ENCODE peak calls at places on chromosomes 13 and 19, in five cellular contexts. One of them, this sample, is unnamed.

GRCh38 chr13:80504453-80504852 is 163.5 kb upstream of the SPRY2 start:
- DNase-seq in non-pigmented ciliary epithelial cell: no peak
- DNase-seq in A549: no peak
- DNase-seq in EL: no peak
- DNase-seq in fibroblast of lung: no peak
- DNase-seq in this sample: no peak

GRCh38 chr13:93502987-93503386 is 276.4 kb downstream of the GPC6 start:
- DNase-seq in non-pigmented ciliary epithelial cell: no peak
- DNase-seq in A549: no peak
- DNase-seq in EL: no peak
- DNase-seq in fibroblast of lung: no peak
- DNase-seq in this sample: no peak

GRCh38 chr19:50427997-50428425 is 4.7 kb upstream of the MYBPC2 start:
- DNase-seq in non-pigmented ciliary epithelial cell: peak
- DNase-seq in A549: no peak
- DNase-seq in EL: peak
- DNase-seq in fibroblast of lung: peak
- DNase-seq in this sample: peak

GRCh38 chr19:50173144-50173543 is 10.1 kb upstream of the IZUMO2 start:
- DNase-seq in non-pigmented ciliary epithelial cell: no peak
- DNase-seq in A549: no peak
- DNase-seq in EL: peak
- DNase-seq in fibroblast of lung: no peak
- DNase-seq in this sample: no peak

GRCh38 chr13:26502826-26503225 is 54.7 kb upstream of the WASF3 start:
- DNase-seq in non-pigmented ciliary epithelial cell: no peak
- DNase-seq in A549: no peak
- DNase-seq in EL: peak
- DNase-seq in fibroblast of lung: peak
- DNase-seq in this sample: no peak

GRCh38 chr19:46481187-46481586 is 9.8 kb upstream of the PNMA8A start:
- DNase-seq in non-pigmented ciliary epithelial cell: no peak
- DNase-seq in A549: no peak
- DNase-seq in EL: no peak
- DNase-seq in fibroblast of lung: peak
- DNase-seq in this sample: no peak

GRCh38 chr19:28633223-28634030 is 579.5 kb downstream of the UQCRFS1 start:
- DNase-seq in non-pigmented ciliary epithelial cell: no peak
- DNase-seq in A549: no peak
- DNase-seq in EL: peak
- DNase-seq in fibroblast of lung: peak
- DNase-seq in this sample: peak

GRCh38 chr13:45206340-45206739 is 5.5 kb upstream of the KCTD4 start:
- DNase-seq in non-pigmented ciliary epithelial cell: peak
- DNase-seq in A549: peak
- DNase-seq in EL: peak
- DNase-seq in fibroblast of lung: peak
- DNase-seq in this sample: no peak

GRCh38 chr19:811511-812048 is 10.2 kb downstream of the PLPPR3 start:
- DNase-seq in non-pigmented ciliary epithelial cell: no peak
- DNase-seq in A549: no peak
- DNase-seq in EL: no peak
- DNase-seq in fibroblast of lung: no peak
- DNase-seq in this sample: no peak

GRCh38 chr19:8578642-8579265 is 1.5 kb upstream of the MYO1F start:
- DNase-seq in non-pigmented ciliary epithelial cell: no peak
- DNase-seq in A549: peak
- DNase-seq in EL: peak
- DNase-seq in fibroblast of lung: peak
- DNase-seq in this sample: peak

GRCh38 chr19:6459356-6460098 is at the start of gene SLC25A23:
- DNase-seq in non-pigmented ciliary epithelial cell: no peak
- DNase-seq in A549: peak
- DNase-seq in EL: peak
- DNase-seq in fibroblast of lung: peak
- DNase-seq in this sample: peak

GRCh38 chr13:35388456-35388855 is 88.0 kb downstream of the MAB21L1 start:
- DNase-seq in non-pigmented ciliary epithelial cell: no peak
- DNase-seq in A549: no peak
- DNase-seq in EL: no peak
- DNase-seq in fibroblast of lung: peak
- DNase-seq in this sample: no peak

GRCh38 chr19:55210120-55210493 is 806 bp upstream of the PTPRH start:
- DNase-seq in non-pigmented ciliary epithelial cell: peak
- DNase-seq in A549: peak
- DNase-seq in EL: peak
- DNase-seq in fibroblast of lung: peak
- DNase-seq in this sample: no peak

GRCh38 chr19:9456018-9456689 is 20.8 kb upstream of the ZNF266 start:
- DNase-seq in non-pigmented ciliary epithelial cell: no peak
- DNase-seq in A549: no peak
- DNase-seq in EL: no peak
- DNase-seq in fibroblast of lung: no peak
- DNase-seq in this sample: no peak

GRCh38 chr19:49710372-49710951 is 19.5 kb downstream of the CPT1C start:
- DNase-seq in non-pigmented ciliary epithelial cell: no peak
- DNase-seq in A549: no peak
- DNase-seq in EL: peak
- DNase-seq in fibroblast of lung: peak
- DNase-seq in this sample: no peak

GRCh38 chr13:50521750-50522149 is 321.7 kb downstream of the DLEU7 start:
- DNase-seq in non-pigmented ciliary epithelial cell: no peak
- DNase-seq in A549: no peak
- DNase-seq in EL: no peak
- DNase-seq in fibroblast of lung: peak
- DNase-seq in this sample: no peak

GRCh38 chr13:23867027-23867491 is 22.1 kb downstream of the MIPEP start:
- DNase-seq in non-pigmented ciliary epithelial cell: peak
- DNase-seq in A549: no peak
- DNase-seq in EL: peak
- DNase-seq in fibroblast of lung: peak
- DNase-seq in this sample: no peak

GRCh38 chr19:46722421-46723022 is 5.6 kb upstream of the PRKD2 start:
- DNase-seq in non-pigmented ciliary epithelial cell: no peak
- DNase-seq in A549: no peak
- DNase-seq in EL: no peak
- DNase-seq in fibroblast of lung: no peak
- DNase-seq in this sample: no peak

GRCh38 chr19:50330365-50331078 is 1.3 kb upstream of the KCNC3 start:
- DNase-seq in non-pigmented ciliary epithelial cell: no peak
- DNase-seq in A549: peak
- DNase-seq in EL: peak
- DNase-seq in fibroblast of lung: no peak
- DNase-seq in this sample: peak

GRCh38 chr19:8161135-8161646 is 11.8 kb upstream of the FBN3 start:
- DNase-seq in non-pigmented ciliary epithelial cell: no peak
- DNase-seq in A549: no peak
- DNase-seq in EL: peak
- DNase-seq in fibroblast of lung: peak
- DNase-seq in this sample: peak

This sample was measured in globus pallidus.